ENCODE peak calls at places on chromosomes 3 and 15, in seven cellular contexts. One of them, this sample, is unnamed.

GRCh38 chr3:124202754-124203153 is 210.8 kb upstream of the ROPN1 start:
- DNase-seq in GM23338: no peak
- DNase-seq in OCI-LY7: no peak
- DNase-seq in neural progenitor cell: no peak
- DNase-seq in PC-3: no peak
- DNase-seq in GM23248: peak; percentile 11
- DNase-seq in HCT116: no peak
- DNase-seq in this sample: peak; percentile 11

GRCh38 chr3:186287723-186288122 is 74.3 kb downstream of the DGKG start:
- DNase-seq in neural progenitor cell: no peak
- DNase-seq in OCI-LY7: no peak
- DNase-seq in GM23248: peak; percentile 92
- DNase-seq in PC-3: peak; percentile 54
- DNase-seq in HCT116: no peak
- DNase-seq in GM23338: no peak
- DNase-seq in this sample: no peak

GRCh38 chr15:64105113-64105704 is 9.4 kb downstream of the SNX1 start:
- DNase-seq in GM23338: no peak
- DNase-seq in neural progenitor cell: no peak
- DNase-seq in HCT116: no peak
- DNase-seq in OCI-LY7: no peak
- DNase-seq in GM23248: peak; percentile 78
- DNase-seq in PC-3: no peak
- DNase-seq in this sample: peak; percentile 42

GRCh38 chr3:12476238-12476897 is 7.9 kb upstream of the TSEN2 start:
- DNase-seq in GM23248: peak; percentile 71
- DNase-seq in OCI-LY7: no peak
- DNase-seq in HCT116: no peak
- DNase-seq in PC-3: peak; percentile 92
- DNase-seq in GM23338: no peak
- DNase-seq in neural progenitor cell: no peak
- DNase-seq in this sample: no peak

GRCh38 chr3:193869221-193870201 is 266.4 kb upstream of the HES1 start:
- DNase-seq in GM23248: no peak
- DNase-seq in neural progenitor cell: peak; percentile 75
- DNase-seq in HCT116: peak; percentile 79
- DNase-seq in GM23338: peak; percentile 77
- DNase-seq in OCI-LY7: no peak
- DNase-seq in PC-3: peak; percentile 97
- DNase-seq in this sample: peak; percentile 86

GRCh38 chr3:130539005-130539404 is 22.0 kb downstream of the COL6A6 start:
- DNase-seq in neural progenitor cell: peak; percentile 75
- DNase-seq in HCT116: peak; percentile 40
- DNase-seq in PC-3: peak; percentile 54
- DNase-seq in GM23338: peak; percentile 84
- DNase-seq in OCI-LY7: peak; percentile 49
- DNase-seq in GM23248: peak; percentile 63
- DNase-seq in this sample: peak; percentile 70

GRCh38 chr3:4071481-4072184 is 231.5 kb upstream of the SETMAR start:
- DNase-seq in HCT116: no peak
- DNase-seq in GM23338: peak; percentile 84
- DNase-seq in GM23248: no peak
- DNase-seq in neural progenitor cell: peak; percentile 85
- DNase-seq in OCI-LY7: no peak
- DNase-seq in PC-3: no peak
- DNase-seq in this sample: peak; percentile 37

GRCh38 chr15:83278191-83278590 is 6.3 kb downstream of the BNC1 start:
- DNase-seq in OCI-LY7: no peak
- DNase-seq in GM23248: peak; percentile 83
- DNase-seq in HCT116: no peak
- DNase-seq in GM23338: no peak
- DNase-seq in neural progenitor cell: no peak
- DNase-seq in PC-3: peak; percentile 66
- DNase-seq in this sample: no peak

GRCh38 chr3:69081583-69082262 is 1.6 kb upstream of the UBA3 start:
- DNase-seq in GM23248: no peak
- DNase-seq in GM23338: peak; percentile 43
- DNase-seq in PC-3: peak; percentile 32
- DNase-seq in HCT116: no peak
- DNase-seq in OCI-LY7: peak; percentile 21
- DNase-seq in neural progenitor cell: no peak
- DNase-seq in this sample: no peak

GRCh38 chr3:162295323-162295983 is 798.8 kb downstream of the OTOL1 start:
- DNase-seq in neural progenitor cell: no peak
- DNase-seq in GM23338: peak; percentile 1
- DNase-seq in GM23248: peak; percentile 92
- DNase-seq in HCT116: peak; percentile 23
- DNase-seq in OCI-LY7: no peak
- DNase-seq in PC-3: peak; percentile 97
- DNase-seq in this sample: peak; percentile 38

GRCh38 chr15:79978694-79979519 is 7.9 kb upstream of the BCL2A1 start:
- DNase-seq in HCT116: no peak
- DNase-seq in GM23338: no peak
- DNase-seq in GM23248: peak; percentile 93
- DNase-seq in PC-3: no peak
- DNase-seq in neural progenitor cell: no peak
- DNase-seq in OCI-LY7: peak; percentile 36
- DNase-seq in this sample: peak; percentile 48

GRCh38 chr3:169644750-169645149 is 18.8 kb downstream of the MECOM start:
- DNase-seq in HCT116: no peak
- DNase-seq in neural progenitor cell: no peak
- DNase-seq in PC-3: no peak
- DNase-seq in OCI-LY7: no peak
- DNase-seq in GM23248: no peak
- DNase-seq in GM23338: no peak
- DNase-seq in this sample: no peak

GRCh38 chr15:66720206-66721010 is 18.4 kb downstream of the SMAD6 start:
- DNase-seq in GM23338: no peak
- DNase-seq in HCT116: no peak
- DNase-seq in GM23248: peak; percentile 97
- DNase-seq in PC-3: peak; percentile 76
- DNase-seq in OCI-LY7: no peak
- DNase-seq in neural progenitor cell: no peak
- DNase-seq in this sample: peak; percentile 67

GRCh38 chr15:31047437-31047836 is 54.1 kb downstream of the TRPM1 start:
- DNase-seq in GM23338: no peak
- DNase-seq in OCI-LY7: no peak
- DNase-seq in PC-3: no peak
- DNase-seq in GM23248: no peak
- DNase-seq in HCT116: no peak
- DNase-seq in neural progenitor cell: no peak
- DNase-seq in this sample: no peak

GRCh38 chr15:38085931-38086562 is 151.6 kb downstream of the TMCO5A start:
- DNase-seq in PC-3: no peak
- DNase-seq in neural progenitor cell: no peak
- DNase-seq in HCT116: no peak
- DNase-seq in GM23338: no peak
- DNase-seq in OCI-LY7: no peak
- DNase-seq in GM23248: peak; percentile 64
- DNase-seq in this sample: no peak

GRCh38 chr15:49831206-49831965 is 210.5 kb downstream of the DTWD1 start:
- DNase-seq in OCI-LY7: no peak
- DNase-seq in GM23338: no peak
- DNase-seq in HCT116: no peak
- DNase-seq in neural progenitor cell: no peak
- DNase-seq in PC-3: peak; percentile 80
- DNase-seq in GM23248: peak; percentile 97
- DNase-seq in this sample: peak; percentile 19

GRCh38 chr15:25846377-25846776 is 16.8 kb downstream of the ATP10A start:
- DNase-seq in neural progenitor cell: no peak
- DNase-seq in OCI-LY7: peak; percentile 59
- DNase-seq in PC-3: no peak
- DNase-seq in HCT116: no peak
- DNase-seq in GM23338: no peak
- DNase-seq in GM23248: peak; percentile 44
- DNase-seq in this sample: no peak

GRCh38 chr15:32856753-32857152 is 138.9 kb downstream of the GREM1 start:
- DNase-seq in PC-3: no peak
- DNase-seq in GM23248: peak; percentile 59
- DNase-seq in neural progenitor cell: no peak
- DNase-seq in HCT116: no peak
- DNase-seq in GM23338: no peak
- DNase-seq in OCI-LY7: no peak
- DNase-seq in this sample: no peak

GRCh38 chr3:97421565-97421964 is 343.0 kb upstream of the ARL6 start:
- DNase-seq in HCT116: no peak
- DNase-seq in GM23338: no peak
- DNase-seq in GM23248: no peak
- DNase-seq in OCI-LY7: no peak
- DNase-seq in PC-3: no peak
- DNase-seq in neural progenitor cell: no peak
- DNase-seq in this sample: no peak

GRCh38 chr3:41431386-41431785 is 232.1 kb downstream of the CTNNB1 start:
- DNase-seq in neural progenitor cell: no peak
- DNase-seq in HCT116: no peak
- DNase-seq in GM23248: no peak
- DNase-seq in GM23338: no peak
- DNase-seq in PC-3: no peak
- DNase-seq in OCI-LY7: no peak
- DNase-seq in this sample: no peak

GRCh38 chr3:17424137-17424536 is 318.3 kb downstream of the TBC1D5 start:
- DNase-seq in neural progenitor cell: no peak
- DNase-seq in HCT116: no peak
- DNase-seq in OCI-LY7: no peak
- DNase-seq in GM23248: peak; percentile 55
- DNase-seq in GM23338: no peak
- DNase-seq in PC-3: no peak
- DNase-seq in this sample: no peak

GRCh38 chr15:85423256-85423655 is 42.9 kb downstream of the AKAP13 start:
- DNase-seq in neural progenitor cell: no peak
- DNase-seq in GM23248: no peak
- DNase-seq in OCI-LY7: no peak
- DNase-seq in HCT116: no peak
- DNase-seq in GM23338: no peak
- DNase-seq in PC-3: no peak
- DNase-seq in this sample: no peak

GRCh38 chr3:65919841-65920240 is 118.9 kb downstream of the MAGI1 start:
- DNase-seq in neural progenitor cell: no peak
- DNase-seq in PC-3: no peak
- DNase-seq in GM23338: no peak
- DNase-seq in GM23248: peak; percentile 64
- DNase-seq in HCT116: no peak
- DNase-seq in OCI-LY7: no peak
- DNase-seq in this sample: no peak

GRCh38 chr15:56168394-56168793 is 75.3 kb downstream of the RFX7 start:
- DNase-seq in neural progenitor cell: no peak
- DNase-seq in HCT116: no peak
- DNase-seq in GM23248: peak; percentile 61
- DNase-seq in OCI-LY7: no peak
- DNase-seq in GM23338: no peak
- DNase-seq in PC-3: peak; percentile 44
- DNase-seq in this sample: no peak

GRCh38 chr3:187591051-187591450 is 79.1 kb downstream of the SST start:
- DNase-seq in neural progenitor cell: peak; percentile 31
- DNase-seq in GM23248: no peak
- DNase-seq in PC-3: no peak
- DNase-seq in HCT116: no peak
- DNase-seq in OCI-LY7: no peak
- DNase-seq in GM23338: peak; percentile 26
- DNase-seq in this sample: no peak

GRCh38 chr3:111434941-111435622 is 106.9 kb upstream of the CD96 start:
- DNase-seq in GM23338: no peak
- DNase-seq in OCI-LY7: no peak
- DNase-seq in GM23248: no peak
- DNase-seq in HCT116: no peak
- DNase-seq in PC-3: peak; percentile 3
- DNase-seq in neural progenitor cell: no peak
- DNase-seq in this sample: no peak

GRCh38 chr15:67067161-67067853 is 1.9 kb downstream of the SMAD3 start:
- DNase-seq in HCT116: no peak
- DNase-seq in GM23248: peak; percentile 64
- DNase-seq in GM23338: peak; percentile 81
- DNase-seq in OCI-LY7: peak; percentile 52
- DNase-seq in neural progenitor cell: peak; percentile 83
- DNase-seq in PC-3: no peak
- DNase-seq in this sample: no peak

GRCh38 chr15:85587707-85588441 is 206.9 kb downstream of the KLHL25 start:
- DNase-seq in OCI-LY7: no peak
- DNase-seq in neural progenitor cell: no peak
- DNase-seq in GM23248: peak; percentile 94
- DNase-seq in HCT116: peak; percentile 34
- DNase-seq in PC-3: peak; percentile 90
- DNase-seq in GM23338: no peak
- DNase-seq in this sample: peak; percentile 41

GRCh38 chr3:67685499-67685898 is 31.1 kb upstream of the SUCLG2 start:
- DNase-seq in HCT116: no peak
- DNase-seq in GM23338: no peak
- DNase-seq in neural progenitor cell: no peak
- DNase-seq in OCI-LY7: peak; percentile 88
- DNase-seq in GM23248: no peak
- DNase-seq in PC-3: no peak
- DNase-seq in this sample: no peak

DNA sequence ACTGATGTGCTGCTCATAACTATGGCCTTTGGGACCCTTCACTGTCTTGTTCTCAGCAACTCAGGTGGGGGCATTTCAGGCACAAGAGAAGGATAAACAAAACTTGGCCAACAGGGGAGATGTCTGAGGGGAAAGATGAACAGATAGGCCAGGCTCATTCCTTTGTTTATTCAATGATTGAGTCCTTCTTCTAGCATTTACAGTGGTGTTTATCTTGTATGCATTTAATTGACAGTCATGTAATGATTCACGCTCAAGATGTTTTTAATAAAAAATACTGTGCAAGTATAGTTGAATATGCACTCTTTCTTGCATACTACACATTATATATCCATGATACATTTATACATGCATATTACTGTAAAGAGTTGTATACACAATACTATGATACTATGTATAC is 44.5 kb downstream of the RHCG start:
- DNase-seq in OCI-LY7: no peak
- DNase-seq in GM23248: no peak
- DNase-seq in PC-3: peak; percentile 68
- DNase-seq in neural progenitor cell: no peak
- DNase-seq in GM23338: no peak
- DNase-seq in HCT116: no peak
- DNase-seq in this sample: no peak
- H3K27ac ChIP-seq in OCI-LY7: no peak overlapping the region
- H3K27ac ChIP-seq in GM23248: no peak overlapping the region
- H3K27ac ChIP-seq in PC-3: no peak overlapping the region
- H3K27ac ChIP-seq in neural progenitor cell: no peak overlapping the region
- H3K27ac ChIP-seq in GM23338: no peak overlapping the region
- H3K27ac ChIP-seq in HCT116: no peak overlapping the region
- H3K27ac ChIP-seq in this sample: no peak overlapping the region

GRCh38 chr15:50968353-50968752 is 59.9 kb downstream of the AP4E1 start:
- DNase-seq in GM23248: peak; percentile 51
- DNase-seq in PC-3: peak; percentile 55
- DNase-seq in neural progenitor cell: no peak
- DNase-seq in HCT116: no peak
- DNase-seq in GM23338: no peak
- DNase-seq in OCI-LY7: no peak
- DNase-seq in this sample: no peak
- TF ChIP-seq EZH2phosphoT487 in GM23248: no peak
- TF ChIP-seq EZH2phosphoT487 in PC-3: no peak
- TF ChIP-seq EZH2phosphoT487 in neural progenitor cell: no peak
- TF ChIP-seq EZH2phosphoT487 in HCT116: no peak
- TF ChIP-seq EZH2phosphoT487 in GM23338: no peak
- TF ChIP-seq EZH2phosphoT487 in OCI-LY7: no peak
- TF ChIP-seq EZH2phosphoT487 in this sample: no peak

GRCh38 chr15:74365619-74366445 is 1.6 kb downstream of the CYP11A1 start:
- DNase-seq in neural progenitor cell: peak; percentile 78
- DNase-seq in GM23248: peak; percentile 88
- DNase-seq in OCI-LY7: no peak
- DNase-seq in PC-3: no peak
- DNase-seq in GM23338: peak; percentile 72
- DNase-seq in HCT116: no peak
- DNase-seq in this sample: peak; percentile 79
- H3K4me3 ChIP-seq in neural progenitor cell: peak overlapping the region; percentile 59
- H3K4me3 ChIP-seq in GM23248: peak overlapping the region; percentile 75
- H3K4me3 ChIP-seq in OCI-LY7: no peak overlapping the region
- H3K4me3 ChIP-seq in PC-3: no peak overlapping the region
- H3K4me3 ChIP-seq in GM23338: peak overlapping the region; percentile 77
- H3K4me3 ChIP-seq in HCT116: no peak overlapping the region
- H3K4me3 ChIP-seq in this sample: peak overlapping the region; percentile 87

GRCh38 chr3:39977058-39977794 is 167.8 kb downstream of the MYRIP start:
- DNase-seq in GM23338: no peak
- DNase-seq in OCI-LY7: no peak
- DNase-seq in PC-3: no peak
- DNase-seq in neural progenitor cell: no peak
- DNase-seq in HCT116: no peak
- DNase-seq in GM23248: no peak
- DNase-seq in this sample: no peak
- H3K27ac ChIP-seq in GM23338: no peak overlapping the region
- H3K27ac ChIP-seq in OCI-LY7: no peak overlapping the region
- H3K27ac ChIP-seq in PC-3: no peak overlapping the region
- H3K27ac ChIP-seq in neural progenitor cell: no peak overlapping the region
- H3K27ac ChIP-seq in HCT116: no peak overlapping the region
- H3K27ac ChIP-seq in GM23248: no peak overlapping the region
- H3K27ac ChIP-seq in this sample: no peak overlapping the region